ENCODE peak calls at places on chromosomes 6 and 20, in five cellular contexts. D is C1 segment of cervical spinal cord; K is activated T-cell treated with anti-CD3 and anti-CD28 coated beads, Interleukin-2, amount 50 U/mL, for 4 hours; L is WERI-Rb-1; Q is GM12864. S is an unnamed sample.

GRCh38 chr20:62641749-62642665 is at the start of gene SLCO4A1:
- DNase-seq in D (no peak), K (peak; percentile 87), L (peak; percentile 91), Q (no peak), S (no peak)

GRCh38 chr6:79466222-79466834 is 70.9 kb downstream of the LCA5 start:
- DNase-seq in D (no peak), K (no peak), L (no peak), Q (no peak), S (no peak)

GRCh38 chr6:118869350-118869749 is 24.6 kb upstream of the ASF1A start:
- DNase-seq in D (no peak), K (no peak), L (no peak), Q (no peak), S (no peak)

GRCh38 chr6:30884521-30885480 is 482 bp downstream of the DDR1 start:
- DNase-seq in D (peak; percentile 65), K (no peak), L (peak; percentile 72), Q (no peak), S (peak; percentile 55)

GRCh38 chr20:45909336-45909808 is 2.6 kb downstream of the PLTP start:
- DNase-seq in D (no peak), K (no peak), L (no peak), Q (no peak), S (no peak)

GRCh38 chr6:143405381-143406154 is 44.9 kb downstream of the ADAT2 start:
- DNase-seq in D (no peak), K (no peak), L (no peak), Q (no peak), S (no peak)

GRCh38 chr20:14178952-14179351 is 158.5 kb downstream of the FLRT3 start:
- DNase-seq in D (no peak), K (no peak), L (no peak), Q (no peak), S (no peak)

GRCh38 chr6:54719633-54720032 is 126.9 kb upstream of the FAM83B start:
- DNase-seq in D (no peak), K (no peak), L (no peak), Q (no peak), S (no peak)

GRCh38 chr20:52379723-52380336 is 188.3 kb upstream of the ZFP64 start:
- DNase-seq in D (no peak), K (peak; percentile 39), L (peak; percentile 13), Q (no peak), S (no peak)

GRCh38 chr20:13677241-13677640 is 38.5 kb upstream of the TASP1 start:
- DNase-seq in D (no peak), K (no peak), L (no peak), Q (no peak), S (no peak)

GRCh38 chr6:158793432-158793831 is 25.7 kb downstream of the EZR start:
- DNase-seq in D (no peak), K (no peak), L (peak; percentile 24), Q (no peak), S (no peak)

GRCh38 chr6:151096691-151097090 is 143.1 kb upstream of the AKAP12 start:
- DNase-seq in D (no peak), K (no peak), L (no peak), Q (no peak), S (no peak)